ENCODE peak calls at places on chromosomes 4 and X, in four cellular contexts. One of them, this sample, is unnamed.

GRCh38 chr4:149997881-149998421 is 80.3 kb upstream of the DCLK2 start:
- DNase-seq in MM.1S: no peak
- DNase-seq in mammary epithelial cell: peak
- DNase-seq in GM23338: no peak
- DNase-seq in this sample: no peak

GRCh38 chrX:13082286-13083065 is 38.1 kb upstream of the FAM9C start:
- DNase-seq in MM.1S: no peak
- DNase-seq in mammary epithelial cell: no peak
- DNase-seq in GM23338: no peak
- DNase-seq in this sample: no peak

GRCh38 chr4:8819019-8819418 is 52.6 kb downstream of the HMX1 start:
- DNase-seq in MM.1S: no peak
- DNase-seq in mammary epithelial cell: no peak
- DNase-seq in GM23338: no peak
- DNase-seq in this sample: no peak

GRCh38 chr4:114108869-114109268 is 129.4 kb upstream of the ARSJ start:
- DNase-seq in MM.1S: peak
- DNase-seq in mammary epithelial cell: peak
- DNase-seq in GM23338: peak
- DNase-seq in this sample: peak

GRCh38 chrX:11704725-11705495 is 39.2 kb upstream of the ARHGAP6 start:
- DNase-seq in MM.1S: no peak
- DNase-seq in mammary epithelial cell: no peak
- DNase-seq in GM23338: peak
- DNase-seq in this sample: no peak

GRCh38 chr4:8410641-8411271 is 29.8 kb downstream of the ACOX3 start:
- DNase-seq in MM.1S: no peak
- DNase-seq in mammary epithelial cell: peak
- DNase-seq in GM23338: peak
- DNase-seq in this sample: no peak

GRCh38 chr4:128974203-128974602 is 119.1 kb downstream of the SCLT1 start:
- DNase-seq in MM.1S: no peak
- DNase-seq in mammary epithelial cell: no peak
- DNase-seq in GM23338: no peak
- DNase-seq in this sample: no peak

GRCh38 chrX:154822029-154822428 is 12.4 kb downstream of the SMIM9 start:
- DNase-seq in MM.1S: no peak
- DNase-seq in mammary epithelial cell: no peak
- DNase-seq in GM23338: peak
- DNase-seq in this sample: no peak

GRCh38 chrX:132092439-132093065 is 35.3 kb downstream of the FRMD7 start:
- DNase-seq in MM.1S: peak
- DNase-seq in mammary epithelial cell: peak
- DNase-seq in GM23338: peak
- DNase-seq in this sample: no peak

GRCh38 chr4:89064848-89065247 is 7.9 kb upstream of the FAM13A start:
- DNase-seq in MM.1S: no peak
- DNase-seq in mammary epithelial cell: no peak
- DNase-seq in GM23338: no peak
- DNase-seq in this sample: no peak

GRCh38 chr4:64489628-64490027 is 80.4 kb upstream of the TECRL start:
- DNase-seq in MM.1S: no peak
- DNase-seq in mammary epithelial cell: no peak
- DNase-seq in GM23338: no peak
- DNase-seq in this sample: no peak

GRCh38 chrX:13938053-13938765 is 91.5 kb downstream of the GEMIN8 start:
- DNase-seq in MM.1S: peak
- DNase-seq in mammary epithelial cell: no peak
- DNase-seq in GM23338: peak
- DNase-seq in this sample: no peak

GRCh38 chr4:174919886-174920423 is 1.8 kb downstream of the ADAM29 start:
- DNase-seq in MM.1S: no peak
- DNase-seq in mammary epithelial cell: no peak
- DNase-seq in GM23338: no peak
- DNase-seq in this sample: no peak

GRCh38 chrX:57929373-57929772 is 19.1 kb upstream of the ZXDA start:
- DNase-seq in MM.1S: peak
- DNase-seq in mammary epithelial cell: peak
- DNase-seq in GM23338: peak
- DNase-seq in this sample: no peak

GRCh38 chrX:9267415-9267814 is 197.4 kb upstream of the TBL1X start:
- DNase-seq in MM.1S: no peak
- DNase-seq in mammary epithelial cell: no peak
- DNase-seq in GM23338: no peak
- DNase-seq in this sample: no peak

GRCh38 chrX:3743821-3744439 is 30.5 kb upstream of the PRKX start:
- DNase-seq in MM.1S: no peak
- DNase-seq in mammary epithelial cell: no peak
- DNase-seq in GM23338: no peak
- DNase-seq in this sample: no peak

GRCh38 chr4:126475730-126476129 is 1157.0 kb upstream of the INTU start:
- DNase-seq in MM.1S: no peak
- DNase-seq in mammary epithelial cell: peak
- DNase-seq in GM23338: no peak
- DNase-seq in this sample: no peak

GRCh38 chr4:113727802-113728201 is 33.7 kb downstream of the CAMK2D start:
- DNase-seq in MM.1S: no peak
- DNase-seq in mammary epithelial cell: no peak
- DNase-seq in GM23338: no peak
- DNase-seq in this sample: no peak

GRCh38 chr4:3228881-3229280 is 20.1 kb upstream of the MSANTD1 start:
- DNase-seq in MM.1S: no peak
- DNase-seq in mammary epithelial cell: no peak
- DNase-seq in GM23338: no peak
- DNase-seq in this sample: no peak

GRCh38 chrX:44432641-44433040 is 89.2 kb upstream of the EFHC2 start:
- DNase-seq in MM.1S: no peak
- DNase-seq in mammary epithelial cell: no peak
- DNase-seq in GM23338: peak
- DNase-seq in this sample: no peak

GRCh38 chrX:9494806-9495205 is 29.9 kb downstream of the TBL1X start:
- DNase-seq in MM.1S: no peak
- DNase-seq in mammary epithelial cell: no peak
- DNase-seq in GM23338: no peak
- DNase-seq in this sample: no peak

GRCh38 chr4:24771241-24771640 is 24.1 kb upstream of the SOD3 start:
- DNase-seq in MM.1S: no peak
- DNase-seq in mammary epithelial cell: no peak
- DNase-seq in GM23338: no peak
- DNase-seq in this sample: no peak

GRCh38 chrX:150587585-150588503 is 19.4 kb downstream of the MTM1 start:
- DNase-seq in MM.1S: no peak
- DNase-seq in mammary epithelial cell: no peak
- DNase-seq in GM23338: no peak
- DNase-seq in this sample: no peak

GRCh38 chrX:106905064-106905708 is 2.0 kb upstream of the RIPPLY1 start:
- DNase-seq in MM.1S: no peak
- DNase-seq in mammary epithelial cell: no peak
- DNase-seq in GM23338: no peak
- DNase-seq in this sample: no peak

GRCh38 chr4:75490155-75490554 is 24.0 kb downstream of the RCHY1 start:
- DNase-seq in MM.1S: peak
- DNase-seq in mammary epithelial cell: no peak
- DNase-seq in GM23338: peak
- DNase-seq in this sample: no peak

GRCh38 chr4:2834001-2834921 is 9.4 kb upstream of the ADD1 start:
- DNase-seq in MM.1S: no peak
- DNase-seq in mammary epithelial cell: no peak
- DNase-seq in GM23338: no peak
- DNase-seq in this sample: no peak

GRCh38 chr4:151048913-151049312 is 33.8 kb upstream of the LRBA start:
- DNase-seq in MM.1S: no peak
- DNase-seq in mammary epithelial cell: no peak
- DNase-seq in GM23338: peak
- DNase-seq in this sample: no peak

GRCh38 chr4:155946486-155946885 is 7.2 kb downstream of the CTSO start:
- DNase-seq in MM.1S: no peak
- DNase-seq in mammary epithelial cell: no peak
- DNase-seq in GM23338: no peak
- DNase-seq in this sample: no peak

GRCh38 chrX:15820106-15821073 is 30.1 kb downstream of the ZRSR2 start:
- DNase-seq in MM.1S: no peak
- DNase-seq in mammary epithelial cell: no peak
- DNase-seq in GM23338: no peak
- DNase-seq in this sample: no peak

GRCh38 chrX:152428596-152428995 is 22.5 kb downstream of the GABRA3 start:
- DNase-seq in MM.1S: no peak
- DNase-seq in mammary epithelial cell: no peak
- DNase-seq in GM23338: no peak
- DNase-seq in this sample: no peak

GRCh38 chr4:163816494-163816893 is 322.0 kb downstream of the TMA16 start:
- DNase-seq in MM.1S: no peak
- DNase-seq in mammary epithelial cell: no peak
- DNase-seq in GM23338: peak
- DNase-seq in this sample: no peak

GRCh38 chr4:3111461-3111860 is 37.0 kb downstream of the HTT start:
- DNase-seq in MM.1S: no peak
- DNase-seq in mammary epithelial cell: no peak
- DNase-seq in GM23338: peak
- DNase-seq in this sample: no peak

GRCh38 chrX:44974462-44974861 is 101.5 kb downstream of the KDM6A start:
- DNase-seq in MM.1S: no peak
- DNase-seq in mammary epithelial cell: peak
- DNase-seq in GM23338: no peak
- DNase-seq in this sample: peak

GRCh38 chrX:155747520-155747919 is 133.6 kb upstream of the VAMP7 start:
- DNase-seq in MM.1S: no peak
- DNase-seq in mammary epithelial cell: peak
- DNase-seq in GM23338: no peak
- DNase-seq in this sample: no peak

GRCh38 chr4:4415107-4415805 is 28.4 kb downstream of the NSG1 start:
- DNase-seq in MM.1S: no peak
- DNase-seq in mammary epithelial cell: no peak
- DNase-seq in GM23338: no peak
- DNase-seq in this sample: no peak

GRCh38 chrX:9562851-9563250 is 98.0 kb downstream of the TBL1X start:
- DNase-seq in MM.1S: no peak
- DNase-seq in mammary epithelial cell: peak
- DNase-seq in GM23338: no peak
- DNase-seq in this sample: peak

GRCh38 chr4:109302366-109303140 is at the start of gene COL25A1:
- DNase-seq in MM.1S: peak
- DNase-seq in mammary epithelial cell: no peak
- DNase-seq in GM23338: peak
- DNase-seq in this sample: no peak
- TF ChIP-seq EZH2 in MM.1S: no peak
- TF ChIP-seq EZH2 in mammary epithelial cell: peak
- TF ChIP-seq EZH2 in GM23338: no peak
- TF ChIP-seq EZH2 in this sample: peak

DNA sequence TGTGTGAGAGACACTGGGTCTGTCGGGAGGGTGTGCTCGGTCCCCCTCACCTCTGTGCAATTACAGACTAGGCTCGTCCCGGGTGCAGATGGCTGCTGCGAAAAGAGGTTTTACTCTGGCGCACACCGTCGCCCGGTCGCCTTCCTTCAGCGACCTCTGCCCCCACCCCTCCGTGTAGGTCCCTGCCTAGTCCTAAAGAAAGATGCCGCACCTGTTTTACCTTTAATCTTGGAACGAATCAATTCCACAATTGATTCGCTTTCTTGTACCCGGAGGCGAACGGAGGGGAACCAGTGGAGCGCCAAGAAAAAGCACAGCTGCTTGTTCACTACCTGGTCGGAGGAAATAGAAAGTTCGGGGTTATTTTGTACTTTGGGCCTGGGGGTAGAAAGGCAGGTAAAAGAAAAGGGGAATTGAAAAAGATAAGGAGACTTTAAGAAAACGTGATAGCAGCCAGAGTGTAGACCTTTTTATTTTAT is 1.2 kb downstream of the NPNT start:
- DNase-seq in MM.1S: peak
- DNase-seq in mammary epithelial cell: no peak
- DNase-seq in GM23338: peak
- DNase-seq in this sample: no peak
- TF ChIP-seq EZH2 in MM.1S: no peak
- TF ChIP-seq EZH2 in mammary epithelial cell: peak
- TF ChIP-seq EZH2 in GM23338: peak
- TF ChIP-seq EZH2 in this sample: peak

GRCh38 chr4:41879552-41879951 is 55.7 kb upstream of the TMEM33 start:
- DNase-seq in MM.1S: no peak
- DNase-seq in mammary epithelial cell: no peak
- DNase-seq in GM23338: no peak
- DNase-seq in this sample: no peak
- TF ChIP-seq EZH2 in MM.1S: no peak
- TF ChIP-seq EZH2 in mammary epithelial cell: no peak
- TF ChIP-seq EZH2 in GM23338: peak
- TF ChIP-seq EZH2 in this sample: no peak

GRCh38 chr4:122826000-122826595 is 533 bp upstream of the FGF2 start:
- DNase-seq in MM.1S: no peak
- DNase-seq in mammary epithelial cell: no peak
- DNase-seq in GM23338: peak
- DNase-seq in this sample: no peak

GRCh38 chr4:122824616-122825015 is 2.0 kb upstream of the FGF2 start:
- DNase-seq in MM.1S: no peak
- DNase-seq in mammary epithelial cell: no peak
- DNase-seq in GM23338: no peak
- DNase-seq in this sample: no peak

GRCh38 chr4:122826596-122827257 is at the start of gene FGF2:
- DNase-seq in MM.1S: peak
- DNase-seq in mammary epithelial cell: peak
- DNase-seq in GM23338: peak
- DNase-seq in this sample: no peak

GRCh38 chr4:122827899-122828601 is 1.4 kb downstream of the FGF2 start:
- DNase-seq in MM.1S: peak
- DNase-seq in mammary epithelial cell: peak
- DNase-seq in GM23338: peak
- DNase-seq in this sample: no peak

GRCh38 chr4:122827258-122827887 is 742 bp downstream of the FGF2 start:
- DNase-seq in MM.1S: peak
- DNase-seq in mammary epithelial cell: peak
- DNase-seq in GM23338: peak
- DNase-seq in this sample: no peak
- TF ChIP-seq EZH2 in MM.1S: no peak
- TF ChIP-seq EZH2 in mammary epithelial cell: no peak
- TF ChIP-seq EZH2 in GM23338: no peak
- TF ChIP-seq EZH2 in this sample: peak

GRCh38 chr4:185020863-185021761 is 2.8 kb downstream of the HELT start:
- DNase-seq in MM.1S: no peak
- DNase-seq in mammary epithelial cell: peak
- DNase-seq in GM23338: peak
- DNase-seq in this sample: no peak
- TF ChIP-seq EZH2 in MM.1S: no peak
- TF ChIP-seq EZH2 in mammary epithelial cell: no peak
- TF ChIP-seq EZH2 in GM23338: peak
- TF ChIP-seq EZH2 in this sample: peak

GRCh38 chr4:55124337-55125076 is 888 bp downstream of the KDR start:
- DNase-seq in MM.1S: no peak
- DNase-seq in mammary epithelial cell: no peak
- DNase-seq in GM23338: peak
- DNase-seq in this sample: no peak
- TF ChIP-seq EZH2 in MM.1S: no peak
- TF ChIP-seq EZH2 in mammary epithelial cell: no peak
- TF ChIP-seq EZH2 in GM23338: no peak
- TF ChIP-seq EZH2 in this sample: peak

This sample was measured in keratinocyte.